ENCODE peak calls at places on chromosomes 7 and 10, in five cellular contexts. R is cardiac fibroblast; B is HAP-1; O is H1; V is effector memory CD8-positive, alpha-beta T cell. C is an unnamed sample.

GRCh38 chr10:129041916-129042315 is 425.1 kb upstream of the MGMT start:
- DNase-seq in R (no peak), B (no peak), O (no peak), V (no peak), C (no peak)

GRCh38 chr7:51012569-51013217 is 230.0 kb upstream of the GRB10 start:
- DNase-seq in R (no peak), B (no peak), O (peak), V (no peak), C (no peak)

GRCh38 chr10:71396714-71397339 is at the start of gene CDH23:
- DNase-seq in R (no peak), B (peak), O (peak), V (no peak), C (no peak)

GRCh38 chr10:120490288-120490687 is 33.3 kb downstream of the PLPP4 start:
- DNase-seq in R (no peak), B (no peak), O (peak), V (no peak), C (no peak)

GRCh38 chr10:79127151-79127961 is 58.6 kb downstream of the ZMIZ1 start:
- DNase-seq in R (peak), B (no peak), O (no peak), V (no peak), C (no peak)

GRCh38 chr7:44465490-44465889 is 25.0 kb downstream of the NUDCD3 start:
- DNase-seq in R (no peak), B (no peak), O (no peak), V (no peak), C (no peak)

GRCh38 chr10:70910486-70911350 is 22.4 kb upstream of the PCBD1 start:
- DNase-seq in R (no peak), B (no peak), O (no peak), V (no peak), C (no peak)

GRCh38 chr7:28136885-28137284 is 43.7 kb downstream of the JAZF1 start:
- DNase-seq in R (no peak), B (no peak), O (no peak), V (no peak), C (no peak)

C was measured in OCI-LY7.